ENCODE peak calls at places on chromosome 18, in seven cellular contexts. One of them, this sample, is unnamed.

GRCh38 chr18:25604231-25604908 is 252.4 kb upstream of the ZNF521 start:
- DNase-seq in fibroblast of lung: no peak
- DNase-seq in substantia nigra: no peak
- DNase-seq in A172: no peak
- DNase-seq in neural progenitor cell: no peak
- DNase-seq in Peyer's patch: no peak
- DNase-seq in AG08396: no peak
- DNase-seq in this sample: no peak

GRCh38 chr18:58590231-58590630 is 38.7 kb downstream of the ALPK2 start:
- DNase-seq in neural progenitor cell: peak; percentile 25
- DNase-seq in fibroblast of lung: no peak
- DNase-seq in Peyer's patch: no peak
- DNase-seq in A172: peak; percentile 83
- DNase-seq in substantia nigra: no peak
- DNase-seq in AG08396: peak; percentile 79
- DNase-seq in this sample: peak; percentile 66

GRCh38 chr18:74526478-74526877 is 7.8 kb upstream of the CNDP1 start:
- DNase-seq in Peyer's patch: no peak
- DNase-seq in substantia nigra: no peak
- DNase-seq in fibroblast of lung: no peak
- DNase-seq in neural progenitor cell: no peak
- DNase-seq in AG08396: no peak
- DNase-seq in A172: no peak
- DNase-seq in this sample: no peak

GRCh38 chr18:59767732-59768131 is 70.5 kb upstream of the CCBE1 start:
- DNase-seq in neural progenitor cell: no peak
- DNase-seq in AG08396: no peak
- DNase-seq in substantia nigra: no peak
- DNase-seq in fibroblast of lung: peak; percentile 62
- DNase-seq in Peyer's patch: no peak
- DNase-seq in A172: no peak
- DNase-seq in this sample: no peak

GRCh38 chr18:8895987-8896619 is 190.7 kb downstream of the MTCL1 start:
- DNase-seq in neural progenitor cell: no peak
- DNase-seq in A172: peak; percentile 94
- DNase-seq in Peyer's patch: no peak
- DNase-seq in AG08396: peak; percentile 43
- DNase-seq in fibroblast of lung: peak; percentile 76
- DNase-seq in substantia nigra: no peak
- DNase-seq in this sample: no peak

GRCh38 chr18:69787825-69788547 is 159.7 kb downstream of the CD226 start:
- DNase-seq in Peyer's patch: no peak
- DNase-seq in fibroblast of lung: peak; percentile 67
- DNase-seq in substantia nigra: no peak
- DNase-seq in A172: peak; percentile 40
- DNase-seq in AG08396: peak; percentile 9
- DNase-seq in neural progenitor cell: no peak
- DNase-seq in this sample: no peak

GRCh38 chr18:55886886-55887285 is 298.9 kb upstream of the TCF4 start:
- DNase-seq in Peyer's patch: no peak
- DNase-seq in neural progenitor cell: no peak
- DNase-seq in fibroblast of lung: no peak
- DNase-seq in AG08396: no peak
- DNase-seq in substantia nigra: no peak
- DNase-seq in A172: no peak
- DNase-seq in this sample: no peak

GRCh38 chr18:80157708-80158343 is 48.8 kb downstream of the ADNP2 start:
- DNase-seq in fibroblast of lung: peak; percentile 77
- DNase-seq in neural progenitor cell: peak; percentile 78
- DNase-seq in substantia nigra: peak; percentile 31
- DNase-seq in A172: peak; percentile 33
- DNase-seq in Peyer's patch: peak; percentile 82
- DNase-seq in AG08396: peak; percentile 77
- DNase-seq in this sample: peak; percentile 66

GRCh38 chr18:26436176-26437031 is 111.9 kb downstream of the KCTD1 start:
- DNase-seq in A172: peak; percentile 62
- DNase-seq in AG08396: peak; percentile 29
- DNase-seq in substantia nigra: no peak
- DNase-seq in fibroblast of lung: peak; percentile 91
- DNase-seq in Peyer's patch: no peak
- DNase-seq in neural progenitor cell: no peak
- DNase-seq in this sample: no peak

GRCh38 chr18:58993260-58993659 is 128.6 kb downstream of the ZNF532 start:
- DNase-seq in substantia nigra: no peak
- DNase-seq in Peyer's patch: no peak
- DNase-seq in A172: peak; percentile 87
- DNase-seq in neural progenitor cell: no peak
- DNase-seq in fibroblast of lung: peak; percentile 91
- DNase-seq in AG08396: no peak
- DNase-seq in this sample: no peak

GRCh38 chr18:74284501-74285004 is 7.2 kb downstream of the CYB5A start:
- DNase-seq in substantia nigra: peak; percentile 44
- DNase-seq in fibroblast of lung: peak; percentile 42
- DNase-seq in neural progenitor cell: peak; percentile 47
- DNase-seq in Peyer's patch: no peak
- DNase-seq in A172: no peak
- DNase-seq in AG08396: peak; percentile 1
- DNase-seq in this sample: no peak

GRCh38 chr18:6782861-6783260 is 53.3 kb downstream of the ARHGAP28 start:
- DNase-seq in fibroblast of lung: no peak
- DNase-seq in A172: no peak
- DNase-seq in AG08396: no peak
- DNase-seq in substantia nigra: no peak
- DNase-seq in Peyer's patch: no peak
- DNase-seq in neural progenitor cell: no peak
- DNase-seq in this sample: peak; percentile 85

GRCh38 chr18:61167902-61168301 is 165.3 kb upstream of the CDH20 start:
- DNase-seq in substantia nigra: no peak
- DNase-seq in fibroblast of lung: no peak
- DNase-seq in Peyer's patch: no peak
- DNase-seq in AG08396: no peak
- DNase-seq in A172: no peak
- DNase-seq in neural progenitor cell: no peak
- DNase-seq in this sample: no peak

GRCh38 chr18:68104036-68104435 is 587.5 kb upstream of the DSEL start:
- DNase-seq in A172: no peak
- DNase-seq in neural progenitor cell: no peak
- DNase-seq in substantia nigra: no peak
- DNase-seq in AG08396: no peak
- DNase-seq in fibroblast of lung: no peak
- DNase-seq in Peyer's patch: no peak
- DNase-seq in this sample: no peak

GRCh38 chr18:9755110-9755509 is 47.0 kb downstream of the RAB31 start:
- DNase-seq in A172: no peak
- DNase-seq in Peyer's patch: no peak
- DNase-seq in AG08396: no peak
- DNase-seq in substantia nigra: no peak
- DNase-seq in fibroblast of lung: no peak
- DNase-seq in neural progenitor cell: no peak
- DNase-seq in this sample: no peak

GRCh38 chr18:11324510-11324909 is 175.1 kb upstream of the PIEZO2 start:
- DNase-seq in Peyer's patch: no peak
- DNase-seq in neural progenitor cell: no peak
- DNase-seq in AG08396: no peak
- DNase-seq in fibroblast of lung: peak; percentile 58
- DNase-seq in substantia nigra: no peak
- DNase-seq in A172: no peak
- DNase-seq in this sample: no peak

GRCh38 chr18:51170689-51171088 is 26.8 kb downstream of the MEX3C start:
- DNase-seq in A172: no peak
- DNase-seq in substantia nigra: no peak
- DNase-seq in AG08396: no peak
- DNase-seq in fibroblast of lung: no peak
- DNase-seq in neural progenitor cell: no peak
- DNase-seq in Peyer's patch: no peak
- DNase-seq in this sample: no peak

GRCh38 chr18:47166235-47166634 is 9.9 kb downstream of the IER3IP1 start:
- DNase-seq in AG08396: no peak
- DNase-seq in Peyer's patch: no peak
- DNase-seq in fibroblast of lung: no peak
- DNase-seq in substantia nigra: no peak
- DNase-seq in A172: no peak
- DNase-seq in neural progenitor cell: no peak
- DNase-seq in this sample: no peak

GRCh38 chr18:56112013-56112749 is 524.2 kb upstream of the TCF4 start:
- DNase-seq in neural progenitor cell: no peak
- DNase-seq in Peyer's patch: no peak
- DNase-seq in A172: peak; percentile 2
- DNase-seq in AG08396: no peak
- DNase-seq in fibroblast of lung: peak; percentile 18
- DNase-seq in substantia nigra: no peak
- DNase-seq in this sample: no peak

GRCh38 chr18:78527984-78528383 is 451.6 kb upstream of the SALL3 start:
- DNase-seq in fibroblast of lung: no peak
- DNase-seq in substantia nigra: no peak
- DNase-seq in Peyer's patch: no peak
- DNase-seq in neural progenitor cell: no peak
- DNase-seq in AG08396: no peak
- DNase-seq in A172: no peak
- DNase-seq in this sample: no peak

GRCh38 chr18:8894823-8895222 is 189.5 kb downstream of the MTCL1 start:
- DNase-seq in substantia nigra: no peak
- DNase-seq in A172: no peak
- DNase-seq in AG08396: no peak
- DNase-seq in Peyer's patch: no peak
- DNase-seq in neural progenitor cell: no peak
- DNase-seq in fibroblast of lung: no peak
- DNase-seq in this sample: no peak

This sample was measured in ELF-1.